ENCODE peak calls at places on chromosomes 7 and 10, in five cellular contexts. M is endothelial cell of umbilical vein; K is M059J; W is Kasumi-1; E is activated naive CD4-positive, alpha-beta T cell. J is an unnamed sample.

GRCh38 chr10:11225935-11226334 is 208.3 kb downstream of the CELF2 start:
- DNase-seq in M (no peak), K (no peak), W (peak), E (no peak), J (no peak)

GRCh38 chr10:132904169-132904813 is 38.1 kb downstream of the CFAP46 start:
- DNase-seq in M (peak), K (peak), W (peak), E (no peak), J (no peak)

GRCh38 chr10:68095176-68095575 is 14.1 kb upstream of the MYPN start:
- DNase-seq in M (no peak), K (peak), W (no peak), E (no peak), J (no peak)

GRCh38 chr10:24438800-24439199 is 229.9 kb downstream of the KIAA1217 start:
- DNase-seq in M (no peak), K (no peak), W (no peak), E (no peak), J (no peak)

GRCh38 chr7:43314379-43315158 is 202.1 kb downstream of the HECW1 start:
- DNase-seq in M (no peak), K (peak), W (no peak), E (no peak), J (no peak)

GRCh38 chr10:100009283-100009792 is 409 bp downstream of the DNMBP start:
- DNase-seq in M (peak), K (peak), W (peak), E (no peak), J (no peak)

GRCh38 chr7:17843041-17843440 is 97.3 kb downstream of the SNX13 start:
- DNase-seq in M (no peak), K (no peak), W (no peak), E (no peak), J (no peak)

GRCh38 chr10:35217458-35217857 is 90.8 kb downstream of the CREM start:
- DNase-seq in M (no peak), K (no peak), W (no peak), E (no peak), J (no peak)

GRCh38 chr7:36810476-36810875 is 86.2 kb upstream of the AOAH start:
- DNase-seq in M (no peak), K (no peak), W (no peak), E (no peak), J (no peak)

GRCh38 chr7:112744818-112745217 is 45.4 kb downstream of the TMEM168 start:
- DNase-seq in M (no peak), K (no peak), W (no peak), E (no peak), J (no peak)

GRCh38 chr7:114852275-114852674 is 69.6 kb upstream of the MDFIC start:
- DNase-seq in M (no peak), K (no peak), W (no peak), E (no peak), J (no peak)

GRCh38 chr7:2811476-2812118 is 32.5 kb downstream of the GNA12 start:
- DNase-seq in M (no peak), K (no peak), W (no peak), E (no peak), J (no peak)

GRCh38 chr10:133260895-133261725 is 15.6 kb downstream of the ADAM8 start:
- DNase-seq in M (no peak), K (peak), W (peak), E (no peak), J (no peak)

GRCh38 chr7:92695308-92696261 is 105.4 kb upstream of the FAM133B start:
- DNase-seq in M (peak), K (peak), W (no peak), E (no peak), J (no peak)

GRCh38 chr10:91772869-91773268 is 25.4 kb upstream of the TNKS2 start:
- DNase-seq in M (no peak), K (no peak), W (no peak), E (no peak), J (no peak)

GRCh38 chr7:66224171-66224773 is 19.1 kb downstream of the TPST1 start:
- DNase-seq in M (no peak), K (no peak), W (no peak), E (no peak), J (no peak)

GRCh38 chr10:127801302-127801701 is 64.3 kb downstream of the FOXI2 start:
- DNase-seq in M (no peak), K (no peak), W (no peak), E (no peak), J (no peak)

GRCh38 chr10:130957978-130958377 is 353.5 kb downstream of the TCERG1L start:
- DNase-seq in M (no peak), K (no peak), W (no peak), E (no peak), J (no peak)

GRCh38 chr7:16422100-16422430 is 727 bp upstream of the CRPPA start:
- DNase-seq in M (no peak), K (peak), W (no peak), E (no peak), J (no peak)

GRCh38 chr7:157150825-157151412 is 12.2 kb downstream of the UBE3C start:
- DNase-seq in M (no peak), K (no peak), W (no peak), E (no peak), J (no peak)

GRCh38 chr10:87961314-87961713 is 97.9 kb downstream of the PTEN start:
- DNase-seq in M (peak), K (peak), W (no peak), E (no peak), J (no peak)

GRCh38 chr7:84258628-84259027 is 64.0 kb upstream of the SEMA3A start:
- DNase-seq in M (no peak), K (peak), W (no peak), E (no peak), J (no peak)

GRCh38 chr7:102303669-102304422 is 17.2 kb downstream of the SH2B2 start:
- DNase-seq in M (no peak), K (peak), W (no peak), E (no peak), J (no peak)

GRCh38 chr10:47295411-47295810 is 4.6 kb upstream of the GDF10 start:
- DNase-seq in M (no peak), K (no peak), W (no peak), E (no peak), J (no peak)

GRCh38 chr10:58590152-58590551 is 77.5 kb downstream of the BICC1 start:
- DNase-seq in M (peak), K (peak), W (peak), E (no peak), J (no peak)

GRCh38 chr10:132241496-132241895 is 54.7 kb downstream of the DPYSL4 start:
- DNase-seq in M (no peak), K (no peak), W (no peak), E (no peak), J (no peak)

GRCh38 chr7:38699481-38699880 is 68.3 kb upstream of the AMPH start:
- DNase-seq in M (no peak), K (peak), W (no peak), E (no peak), J (no peak)

GRCh38 chr10:102812213-102812876 is 24.9 kb downstream of the CYP17A1 start:
- DNase-seq in M (no peak), K (peak), W (peak), E (no peak), J (no peak)

GRCh38 chr7:108000875-108001758 is 1.8 kb downstream of the LAMB1 start:
- DNase-seq in M (peak), K (no peak), W (no peak), E (no peak), J (no peak)